ENCODE peak calls at places on chromosomes 6 and 20, in six cellular contexts. One of them, this sample, is unnamed.

GRCh38 chr20:42936482-42936881 is 253.2 kb downstream of the PTPRT start:
- DNase-seq in fibroblast of lung: no peak
- DNase-seq in hepatocyte: no peak
- DNase-seq in IMR-90: no peak
- DNase-seq in PC-9: no peak
- DNase-seq in endothelial cell of umbilical vein: no peak
- DNase-seq in this sample: no peak

GRCh38 chr6:16512585-16513109 is 248.6 kb downstream of the ATXN1 start:
- DNase-seq in IMR-90: no peak
- DNase-seq in endothelial cell of umbilical vein: no peak
- DNase-seq in hepatocyte: no peak
- DNase-seq in PC-9: no peak
- DNase-seq in fibroblast of lung: no peak
- DNase-seq in this sample: no peak

GRCh38 chr20:13012886-13013285 is 4.1 kb downstream of the SPTLC3 start:
- DNase-seq in PC-9: no peak
- DNase-seq in fibroblast of lung: no peak
- DNase-seq in endothelial cell of umbilical vein: no peak
- DNase-seq in hepatocyte: no peak
- DNase-seq in IMR-90: no peak
- DNase-seq in this sample: no peak

GRCh38 chr6:2061880-2062279 is 183.5 kb downstream of the GMDS start:
- DNase-seq in endothelial cell of umbilical vein: peak; percentile 11
- DNase-seq in hepatocyte: no peak
- DNase-seq in fibroblast of lung: peak; percentile 19
- DNase-seq in IMR-90: no peak
- DNase-seq in PC-9: no peak
- DNase-seq in this sample: peak; percentile 67

GRCh38 chr6:35505985-35506384 is 6.7 kb downstream of the TULP1 start:
- DNase-seq in PC-9: no peak
- DNase-seq in endothelial cell of umbilical vein: no peak
- DNase-seq in IMR-90: no peak
- DNase-seq in hepatocyte: no peak
- DNase-seq in fibroblast of lung: no peak
- DNase-seq in this sample: no peak

GRCh38 chr6:130848945-130849344 is 21.7 kb downstream of the SMLR1 start:
- DNase-seq in IMR-90: no peak
- DNase-seq in fibroblast of lung: no peak
- DNase-seq in endothelial cell of umbilical vein: no peak
- DNase-seq in PC-9: no peak
- DNase-seq in hepatocyte: no peak
- DNase-seq in this sample: no peak

GRCh38 chr6:140858381-140858971 is 1274.2 kb upstream of the GJE1 start:
- DNase-seq in IMR-90: peak; percentile 52
- DNase-seq in fibroblast of lung: no peak
- DNase-seq in PC-9: peak; percentile 7
- DNase-seq in endothelial cell of umbilical vein: peak; percentile 32
- DNase-seq in hepatocyte: no peak
- DNase-seq in this sample: peak; percentile 65

GRCh38 chr20:14915356-14915755 is 577.9 kb upstream of the FLRT3 start:
- DNase-seq in IMR-90: no peak
- DNase-seq in hepatocyte: peak; percentile 21
- DNase-seq in fibroblast of lung: no peak
- DNase-seq in endothelial cell of umbilical vein: no peak
- DNase-seq in PC-9: no peak
- DNase-seq in this sample: no peak

GRCh38 chr20:15032352-15032622 is 694.9 kb upstream of the FLRT3 start:
- DNase-seq in IMR-90: no peak
- DNase-seq in PC-9: no peak
- DNase-seq in endothelial cell of umbilical vein: no peak
- DNase-seq in fibroblast of lung: no peak
- DNase-seq in hepatocyte: no peak
- DNase-seq in this sample: no peak

GRCh38 chr20:53609501-53610445 is 16.1 kb upstream of the ZNF217 start:
- DNase-seq in IMR-90: peak; percentile 63
- DNase-seq in endothelial cell of umbilical vein: peak; percentile 55
- DNase-seq in PC-9: no peak
- DNase-seq in fibroblast of lung: peak; percentile 61
- DNase-seq in hepatocyte: peak; percentile 24
- DNase-seq in this sample: peak; percentile 93

GRCh38 chr20:49575551-49576060 is 7.7 kb upstream of the PTGIS start:
- DNase-seq in hepatocyte: peak; percentile 48
- DNase-seq in fibroblast of lung: no peak
- DNase-seq in IMR-90: no peak
- DNase-seq in PC-9: no peak
- DNase-seq in endothelial cell of umbilical vein: no peak
- DNase-seq in this sample: peak; percentile 19

GRCh38 chr20:44572551-44573500 is 9.6 kb upstream of the PKIG start:
- DNase-seq in PC-9: peak; percentile 55
- DNase-seq in endothelial cell of umbilical vein: peak; percentile 73
- DNase-seq in hepatocyte: peak; percentile 72
- DNase-seq in IMR-90: peak; percentile 89
- DNase-seq in fibroblast of lung: peak; percentile 84
- DNase-seq in this sample: peak; percentile 95

GRCh38 chr6:32113386-32114352 is 4.5 kb upstream of the TNXB start:
- DNase-seq in endothelial cell of umbilical vein: no peak
- DNase-seq in IMR-90: peak; percentile 94
- DNase-seq in hepatocyte: peak; percentile 82
- DNase-seq in fibroblast of lung: peak; percentile 99
- DNase-seq in PC-9: peak; percentile 85
- DNase-seq in this sample: peak; percentile 85

GRCh38 chr6:121670511-121670910 is 235.1 kb downstream of the GJA1 start:
- DNase-seq in IMR-90: peak; percentile 82
- DNase-seq in PC-9: no peak
- DNase-seq in endothelial cell of umbilical vein: no peak
- DNase-seq in fibroblast of lung: peak; percentile 69
- DNase-seq in hepatocyte: no peak
- DNase-seq in this sample: peak; percentile 51

GRCh38 chr6:144840619-144841018 is 555.5 kb downstream of the UTRN start:
- DNase-seq in hepatocyte: no peak
- DNase-seq in fibroblast of lung: no peak
- DNase-seq in endothelial cell of umbilical vein: no peak
- DNase-seq in IMR-90: no peak
- DNase-seq in PC-9: no peak
- DNase-seq in this sample: no peak

GRCh38 chr6:123794190-123794589 is 9.5 kb upstream of the NKAIN2 start:
- DNase-seq in endothelial cell of umbilical vein: no peak
- DNase-seq in PC-9: no peak
- DNase-seq in fibroblast of lung: no peak
- DNase-seq in hepatocyte: no peak
- DNase-seq in IMR-90: no peak
- DNase-seq in this sample: no peak

DNA sequence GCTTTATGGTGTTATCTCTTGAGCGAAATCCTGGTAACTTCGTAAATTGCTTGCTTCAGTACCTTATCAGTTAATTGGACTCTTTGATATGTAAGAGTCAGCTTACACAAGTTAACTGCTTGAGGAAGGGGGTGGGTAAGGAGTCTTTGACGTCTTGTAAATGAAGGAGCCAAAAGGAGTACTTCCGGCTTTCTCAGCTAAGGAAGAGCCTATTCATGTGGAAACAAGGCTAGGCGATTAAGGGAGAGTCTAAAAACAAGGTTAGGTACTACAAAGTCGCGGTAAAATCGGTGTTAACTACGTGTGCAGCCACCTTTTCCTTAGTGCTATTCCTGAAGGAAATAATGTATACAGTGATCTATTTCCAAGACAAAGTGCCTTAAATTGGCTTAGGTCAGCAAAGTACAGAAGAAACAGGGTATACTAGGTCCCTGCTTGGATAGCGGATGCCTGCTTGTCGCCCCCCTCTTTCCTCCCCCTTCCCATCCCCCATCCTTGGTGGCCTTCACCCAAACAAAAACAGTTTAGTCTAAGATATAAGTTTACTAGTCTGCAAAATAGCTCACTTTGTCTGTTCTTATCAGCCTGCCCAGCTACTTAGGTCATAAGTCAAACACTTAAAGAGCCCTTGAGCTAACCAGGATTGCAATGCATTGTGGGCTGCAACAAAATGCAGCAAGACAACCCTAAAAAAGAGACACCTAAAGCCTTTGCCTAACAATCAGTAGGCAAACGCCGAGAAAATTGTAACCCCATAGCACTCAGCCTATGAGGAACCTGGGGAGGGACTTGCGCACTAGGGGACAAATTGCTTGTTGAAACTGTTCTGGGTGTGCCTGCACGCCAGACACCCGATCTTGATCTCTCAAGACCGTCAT is 147.3 kb downstream of the TRIM27 start:
- DNase-seq in IMR-90: no peak
- DNase-seq in endothelial cell of umbilical vein: no peak
- DNase-seq in hepatocyte: no peak
- DNase-seq in fibroblast of lung: no peak
- DNase-seq in PC-9: no peak
- DNase-seq in this sample: peak; percentile 30
- H2AFZ ChIP-seq in IMR-90: no peak overlapping the region
- H2AFZ ChIP-seq in endothelial cell of umbilical vein: no peak overlapping the region
- H2AFZ ChIP-seq in hepatocyte: no peak overlapping the region
- H2AFZ ChIP-seq in fibroblast of lung: no peak overlapping the region
- H2AFZ ChIP-seq in PC-9: no peak overlapping the region
- H2AFZ ChIP-seq in this sample: peak overlapping the region; percentile 54

GRCh38 chr6:136792066-136792944 is at the start of gene MAP3K5:
- DNase-seq in hepatocyte: peak; percentile 91
- DNase-seq in fibroblast of lung: peak; percentile 88
- DNase-seq in IMR-90: peak; percentile 72
- DNase-seq in PC-9: peak; percentile 93
- DNase-seq in endothelial cell of umbilical vein: peak; percentile 80
- DNase-seq in this sample: peak; percentile 81
- TF ChIP-seq CTCF in hepatocyte: peak; percentile 36
- TF ChIP-seq CTCF in fibroblast of lung: peak; percentile 36
- TF ChIP-seq CTCF in IMR-90: peak; percentile 59
- TF ChIP-seq CTCF in PC-9: no peak
- TF ChIP-seq CTCF in endothelial cell of umbilical vein: peak; percentile 37
- TF ChIP-seq CTCF in this sample: no peak

DNA sequence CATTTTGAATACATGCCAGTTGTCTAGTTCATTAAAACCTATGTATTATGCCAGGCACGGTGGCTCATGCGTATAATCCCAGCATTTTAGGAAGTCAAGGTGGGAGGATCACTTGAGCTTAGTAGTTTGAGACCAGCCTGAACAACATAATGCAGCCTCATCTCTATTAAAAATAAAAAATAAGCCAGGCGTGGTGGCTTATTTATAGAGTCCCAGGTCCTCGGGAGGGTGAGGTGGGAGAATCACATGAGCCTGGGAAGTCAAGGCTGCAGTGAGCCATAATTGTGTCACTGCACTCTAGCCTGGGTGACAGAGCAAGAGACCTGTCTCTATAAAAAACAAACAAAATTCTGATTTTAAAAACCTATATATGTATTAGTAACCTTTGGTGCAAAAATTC is 27.5 kb downstream of the ORC3 start:
- DNase-seq in hepatocyte: no peak
- DNase-seq in fibroblast of lung: no peak
- DNase-seq in PC-9: no peak
- DNase-seq in endothelial cell of umbilical vein: no peak
- DNase-seq in IMR-90: no peak
- DNase-seq in this sample: no peak
- H3K4me2 ChIP-seq in hepatocyte: no peak overlapping the region
- H3K4me2 ChIP-seq in fibroblast of lung: no peak overlapping the region
- H3K4me2 ChIP-seq in PC-9: no peak overlapping the region
- H3K4me2 ChIP-seq in endothelial cell of umbilical vein: no peak overlapping the region
- H3K4me2 ChIP-seq in IMR-90: no peak overlapping the region
- H3K4me2 ChIP-seq in this sample: no peak overlapping the region

DNA sequence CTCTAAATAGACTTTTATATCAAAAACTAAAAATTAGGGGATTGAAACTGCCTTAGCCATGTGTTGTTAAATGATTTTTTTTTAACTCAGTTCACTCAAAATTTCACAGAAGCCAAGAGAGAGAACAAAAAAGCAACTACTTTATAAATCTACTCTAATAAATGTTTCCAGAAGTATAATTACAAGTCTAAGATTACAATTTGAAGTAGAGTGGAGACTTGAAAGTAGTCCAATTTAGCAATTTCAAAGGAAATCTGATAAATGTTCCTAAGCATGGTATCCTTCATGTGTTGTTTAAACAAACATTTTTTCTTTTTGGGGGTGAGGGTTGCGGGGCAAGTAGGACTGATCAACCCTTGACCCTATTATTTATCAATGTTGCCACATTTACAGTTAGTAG is 72.6 kb downstream of the PHIP start:
- DNase-seq in hepatocyte: no peak
- DNase-seq in IMR-90: no peak
- DNase-seq in fibroblast of lung: peak; percentile 10
- DNase-seq in PC-9: no peak
- DNase-seq in endothelial cell of umbilical vein: no peak
- DNase-seq in this sample: no peak
- H2AFZ ChIP-seq in hepatocyte: no peak overlapping the region
- H2AFZ ChIP-seq in IMR-90: no peak overlapping the region
- H2AFZ ChIP-seq in fibroblast of lung: no peak overlapping the region
- H2AFZ ChIP-seq in PC-9: no peak overlapping the region
- H2AFZ ChIP-seq in endothelial cell of umbilical vein: no peak overlapping the region
- H2AFZ ChIP-seq in this sample: no peak overlapping the region

GRCh38 chr6:90479603-90479926 is 107.3 kb downstream of the MAP3K7 start:
- DNase-seq in endothelial cell of umbilical vein: no peak
- DNase-seq in PC-9: no peak
- DNase-seq in hepatocyte: no peak
- DNase-seq in fibroblast of lung: no peak
- DNase-seq in IMR-90: no peak
- DNase-seq in this sample: no peak
- TF ChIP-seq CTCF in endothelial cell of umbilical vein: no peak
- TF ChIP-seq CTCF in PC-9: no peak
- TF ChIP-seq CTCF in hepatocyte: no peak
- TF ChIP-seq CTCF in fibroblast of lung: no peak
- TF ChIP-seq CTCF in IMR-90: no peak
- TF ChIP-seq CTCF in this sample: no peak